ENCODE peak calls at places on chromosomes 3 and 15, in six cellular contexts. O is ovary, S is HTR-8/SVneo, P is NCI-H2081, J is LNCaP clone FGC, X is GDM1. Q is an unnamed sample.

GRCh38 chr3:42739401-42740158 is 33.5 kb downstream of the CCDC13 start:
- DNase-seq in O (no peak), X (no peak), P (no peak), S (no peak), J (no peak), Q (no peak)

GRCh38 chr3:128353991-128354687 is 112.6 kb downstream of the DNAJB8 start:
- DNase-seq in X (no peak), P (no peak), S (no peak), J (no peak), O (peak), Q (no peak)

GRCh38 chr15:66504563-66505429 is at the start of the genes RPL4 and ZWILCH:
- DNase-seq in J (peak), P (peak), X (peak), O (peak), S (peak), Q (peak)

GRCh38 chr3:185270956-185271332 is 17.1 kb upstream of the EHHADH start:
- DNase-seq in S (no peak), O (no peak), P (no peak), X (no peak), J (no peak), Q (no peak)

GRCh38 chr3:43766672-43767465 is 76.1 kb downstream of the ABHD5 start:
- DNase-seq in X (no peak), J (peak), O (no peak), P (no peak), S (no peak), Q (no peak)

GRCh38 chr15:33008284-33009011 is 186.1 kb downstream of the FMN1 start:
- DNase-seq in J (no peak), X (no peak), P (no peak), S (no peak), O (no peak), Q (no peak)

GRCh38 chr3:149936812-149937230 is 33.9 kb downstream of the PFN2 start:
- DNase-seq in J (peak), X (peak), O (no peak), P (peak), S (peak), Q (peak)

GRCh38 chr3:160018959-160019358 is 30.3 kb downstream of the IL12A start:
- DNase-seq in S (no peak), P (peak), O (no peak), X (no peak), J (no peak), Q (no peak)

GRCh38 chr3:28316226-28316625 is 32.3 kb upstream of the ZCWPW2 start:
- DNase-seq in S (no peak), X (no peak), P (no peak), O (no peak), J (no peak), Q (no peak)

GRCh38 chr15:55737373-55737772 is 5.6 kb downstream of the PRTG start:
- DNase-seq in P (no peak), O (no peak), S (peak), X (no peak), J (no peak), Q (no peak)

GRCh38 chr3:51955893-51956770 is 951 bp downstream of the GPR62 start:
- DNase-seq in J (no peak), S (no peak), O (peak), X (no peak), P (no peak), Q (no peak)

GRCh38 chr3:139670196-139670595 is 7.6 kb downstream of the NMNAT3 start:
- DNase-seq in S (no peak), X (no peak), P (no peak), J (no peak), O (no peak), Q (no peak)

GRCh38 chr15:82928711-82929110 is 23.8 kb downstream of the HOMER2 start:
- DNase-seq in O (no peak), X (no peak), S (no peak), P (no peak), J (no peak), Q (no peak)

GRCh38 chr15:27074179-27074578 is 103.2 kb downstream of the GABRG3 start:
- DNase-seq in X (no peak), S (no peak), O (no peak), J (no peak), P (no peak), Q (no peak)

GRCh38 chr3:42412526-42413155 is 2.2 kb upstream of the LYZL4 start:
- DNase-seq in X (no peak), J (no peak), P (no peak), S (no peak), O (no peak), Q (no peak)

GRCh38 chr3:67683522-67683921 is 29.1 kb upstream of the SUCLG2 start:
- DNase-seq in X (no peak), S (no peak), P (no peak), O (no peak), J (no peak), Q (no peak)

GRCh38 chr15:68614621-68615035 is 35.8 kb downstream of the CORO2B start:
- DNase-seq in X (no peak), J (no peak), P (no peak), S (no peak), O (peak), Q (no peak)

GRCh38 chr15:69919816-69920215 is 177.9 kb downstream of the TLE3 start:
- DNase-seq in X (no peak), P (no peak), S (no peak), O (no peak), J (no peak), Q (no peak)

GRCh38 chr15:73724211-73724610 is 28.9 kb downstream of the INSYN1 start:
- DNase-seq in O (no peak), P (no peak), S (no peak), J (no peak), X (no peak), Q (no peak)

GRCh38 chr15:34161329-34161953 is 48.5 kb downstream of the KATNBL1 start:
- DNase-seq in O (no peak), J (no peak), P (no peak), S (no peak), X (no peak), Q (no peak)

GRCh38 chr3:109731639-109732473 is 394.5 kb upstream of the DPPA4 start:
- DNase-seq in J (peak), X (peak), O (peak), P (peak), S (peak), Q (peak)

GRCh38 chr15:72919936-72920455 is 132.3 kb upstream of the NEO1 start:
- DNase-seq in S (no peak), O (no peak), X (no peak), P (no peak), J (no peak), Q (no peak)

GRCh38 chr15:76059320-76060097 is at the start of gene TMEM266:
- DNase-seq in X (no peak), J (no peak), P (peak), S (peak), O (peak), Q (peak)

GRCh38 chr3:55180161-55180560 is 252.3 kb upstream of the LRTM1 start:
- DNase-seq in X (no peak), P (no peak), S (no peak), J (no peak), O (no peak), Q (no peak)

GRCh38 chr3:79233431-79234060 is 534.3 kb downstream of the ROBO1 start:
- DNase-seq in P (no peak), J (no peak), X (no peak), S (no peak), O (no peak), Q (no peak)

GRCh38 chr3:11803977-11804903 is 42.4 kb downstream of the TAMM41 start:
- DNase-seq in J (peak), S (peak), O (peak), X (peak), P (peak), Q (peak)

GRCh38 chr3:67783281-67784250 is 129.2 kb upstream of the SUCLG2 start:
- DNase-seq in X (no peak), J (peak), P (no peak), O (no peak), S (no peak), Q (no peak)

GRCh38 chr3:126245811-126246727 is 65.7 kb upstream of the ALDH1L1 start:
- DNase-seq in J (no peak), O (peak), S (no peak), P (peak), X (no peak), Q (no peak)

GRCh38 chr3:123713211-123713610 is 128.4 kb upstream of the HACD2 start:
- DNase-seq in S (no peak), X (no peak), O (no peak), P (no peak), J (no peak), Q (no peak)

GRCh38 chr3:178538065-178538464 is 1.8 kb downstream of the KCNMB2 start:
- DNase-seq in X (no peak), S (no peak), P (peak), O (no peak), J (no peak), Q (no peak)

GRCh38 chr15:71185706-71186105 is 70.4 kb downstream of the THSD4 start:
- DNase-seq in X (no peak), O (no peak), P (no peak), J (no peak), S (no peak), Q (no peak)

Q was measured in pancreas.